ENCODE peak calls at places on chromosomes 2 and 18, in eight cellular contexts. F is Peyer's patch, H is left lung, P is suprapubic skin, V is A673, R is endodermal cell, U is colonic mucosa, A is dorsolateral prefrontal cortex. Y is an unnamed sample. For H3K27me3, the result is how much of the 10 kb centered on the place peaks cover.

GRCh38 chr2:105400138-105400540 is 1.3 kb upstream of the FHL2 start:
- DNase-seq in F (no peak), H (no peak), P (no peak), V (no peak), R (no peak), U (peak), A (no peak), Y (no peak)

GRCh38 chr2:173590278-173590811 is 235.7 kb downstream of the CDCA7 start:
- DNase-seq in F (peak), H (peak), P (peak), V (peak), R (no peak), U (peak), A (no peak), Y (no peak)

GRCh38 chr18:4203525-4203924 is 251.6 kb downstream of the DLGAP1 start:
- DNase-seq in F (no peak), H (no peak), P (no peak), V (no peak), R (no peak), U (no peak), A (no peak), Y (no peak)

GRCh38 chr18:50424877-50425690 is 50.2 kb downstream of the SKA1 start:
- DNase-seq in F (no peak), H (no peak), P (no peak), V (peak), R (no peak), U (no peak), A (no peak), Y (no peak)

GRCh38 chr2:185279999-185280398 is 458.6 kb upstream of the FSIP2 start:
- DNase-seq in F (no peak), H (no peak), P (no peak), V (peak), R (no peak), U (no peak), A (no peak), Y (no peak)

GRCh38 chr18:41579185-41579584 is 375.8 kb upstream of the PIK3C3 start:
- DNase-seq in F (no peak), H (no peak), P (no peak), V (no peak), R (no peak), U (no peak), A (no peak), Y (no peak)

GRCh38 chr18:59742325-59743111 is 45.3 kb upstream of the CCBE1 start:
- DNase-seq in F (no peak), H (peak), P (no peak), V (no peak), R (no peak), U (no peak), A (no peak), Y (no peak)

GRCh38 chr2:216665240-216665639 is 30.1 kb downstream of the IGFBP5 start:
- DNase-seq in F (peak), H (no peak), P (no peak), V (no peak), R (peak), U (peak), A (no peak), Y (peak)

GRCh38 chr2:164625378-164625971 is 4.2 kb upstream of the GRB14 start:
- DNase-seq in F (no peak), H (no peak), P (no peak), V (no peak), R (no peak), U (no peak), A (no peak), Y (no peak)

GRCh38 chr2:16591370-16591933 is 74.2 kb downstream of the CYRIA start:
- DNase-seq in F (no peak), H (no peak), P (no peak), V (no peak), R (no peak), U (no peak), A (no peak), Y (no peak)

GRCh38 chr18:51125976-51126375 is 71.5 kb downstream of the MEX3C start:
- DNase-seq in F (no peak), H (no peak), P (no peak), V (no peak), R (no peak), U (no peak), A (no peak), Y (no peak)

GRCh38 chr2:6883448-6884122 is 6.0 kb downstream of the RSAD2 start:
- DNase-seq in F (no peak), H (no peak), P (no peak), V (peak), R (no peak), U (no peak), A (no peak), Y (no peak)

GRCh38 chr2:3141696-3142095 is 235.9 kb downstream of the EIPR1 start:
- DNase-seq in F (no peak), H (no peak), P (no peak), V (no peak), R (peak), U (no peak), A (no peak), Y (no peak)

GRCh38 chr2:166031054-166031453 is 77.5 kb upstream of the TTC21B start:
- DNase-seq in F (no peak), H (no peak), P (no peak), V (peak), R (no peak), U (no peak), A (no peak), Y (no peak)

GRCh38 chr2:178258916-178259315 is 64.6 kb downstream of the OSBPL6 start:
- DNase-seq in F (no peak), H (no peak), P (no peak), V (no peak), R (no peak), U (no peak), A (no peak), Y (no peak)

GRCh38 chr18:9568186-9568585 is 46.2 kb downstream of the PPP4R1 start:
- DNase-seq in F (no peak), H (no peak), P (no peak), V (no peak), R (no peak), U (no peak), A (no peak), Y (no peak)

GRCh38 chr2:60167089-60167488 is 386.4 kb downstream of the BCL11A start:
- DNase-seq in F (no peak), H (no peak), P (no peak), V (peak), R (no peak), U (no peak), A (no peak), Y (no peak)

GRCh38 chr2:71933467-71934319 is 214.0 kb downstream of the CYP26B1 start:
- DNase-seq in F (no peak), H (no peak), P (peak), V (peak), R (peak), U (peak), A (peak), Y (peak)

GRCh38 chr2:8546319-8547283 is 135.3 kb upstream of the ID2 start:
- DNase-seq in F (no peak), H (peak), P (peak), V (no peak), R (peak), U (peak), A (no peak), Y (no peak)

GRCh38 chr2:19989681-19990415 is at the start of gene WDR35:
- DNase-seq in F (peak), H (peak), P (peak), V (peak), R (peak), U (peak), A (peak), Y (peak)

GRCh38 chr2:134142903-134143302 is 111.0 kb upstream of the MGAT5 start:
- DNase-seq in F (no peak), H (no peak), P (no peak), V (peak), R (no peak), U (no peak), A (no peak), Y (no peak)

GRCh38 chr2:237629188-237629534 is 1.8 kb downstream of the LRRFIP1 start:
- DNase-seq in F (no peak), H (no peak), P (no peak), V (no peak), R (no peak), U (no peak), A (no peak), Y (no peak)

GRCh38 chr2:218252509-218253247 is 8.1 kb upstream of the GPBAR1 start:
- DNase-seq in F (peak), H (peak), P (no peak), V (no peak), R (no peak), U (no peak), A (peak), Y (no peak)

GRCh38 chr2:180790891-180791290 is 189.5 kb upstream of the UBE2E3 start:
- DNase-seq in F (no peak), H (no peak), P (no peak), V (no peak), R (no peak), U (no peak), A (no peak), Y (no peak)

GRCh38 chr18:31563778-31564177 is 27.9 kb upstream of the TTR start:
- DNase-seq in F (no peak), H (no peak), P (no peak), V (no peak), R (no peak), U (no peak), A (no peak), Y (no peak)

GRCh38 chr2:120293991-120294329 is 41.3 kb downstream of the RALB start:
- DNase-seq in F (no peak), H (no peak), P (no peak), V (no peak), R (no peak), U (no peak), A (no peak), Y (no peak)

GRCh38 chr2:162113771-162114168 is 38.3 kb downstream of the GCG start:
- DNase-seq in F (no peak), H (no peak), P (no peak), V (no peak), R (no peak), U (no peak), A (no peak), Y (no peak)

GRCh38 chr2:201116115-201116958 is at the start of gene CFLAR:
- DNase-seq in F (peak), H (peak), P (peak), V (peak), R (peak), U (peak), A (peak), Y (peak)

GRCh38 chr2:189347540-189347939 is 93.7 kb upstream of the WDR75 start:
- DNase-seq in F (peak), H (no peak), P (no peak), V (peak), R (no peak), U (peak), A (no peak), Y (peak)

GRCh38 chr2:54772110-54772509 is 48.6 kb downstream of the EML6 start:
- DNase-seq in F (no peak), H (no peak), P (no peak), V (no peak), R (no peak), U (no peak), A (no peak), Y (no peak)

GRCh38 chr2:10499911-10500521 is 51.9 kb upstream of the ODC1 start:
- DNase-seq in F (peak), H (no peak), P (no peak), V (no peak), R (no peak), U (peak), A (no peak), Y (peak)
- H3K27me3 ChIP-seq in F (under half), H (under half), P (under half), V (under half), R (under half), U (under half), A (under half), Y (under half)

GRCh38 chr2:144832048-144832447 is 312.1 kb upstream of the ZEB2 start:
- DNase-seq in F (no peak), H (no peak), P (no peak), V (peak), R (no peak), U (no peak), A (no peak), Y (no peak)
- H3K4me3 ChIP-seq in F (no peak), H (no peak), P (no peak), V (no peak), R (no peak), U (no peak), A (no peak), Y (no peak)

DNA sequence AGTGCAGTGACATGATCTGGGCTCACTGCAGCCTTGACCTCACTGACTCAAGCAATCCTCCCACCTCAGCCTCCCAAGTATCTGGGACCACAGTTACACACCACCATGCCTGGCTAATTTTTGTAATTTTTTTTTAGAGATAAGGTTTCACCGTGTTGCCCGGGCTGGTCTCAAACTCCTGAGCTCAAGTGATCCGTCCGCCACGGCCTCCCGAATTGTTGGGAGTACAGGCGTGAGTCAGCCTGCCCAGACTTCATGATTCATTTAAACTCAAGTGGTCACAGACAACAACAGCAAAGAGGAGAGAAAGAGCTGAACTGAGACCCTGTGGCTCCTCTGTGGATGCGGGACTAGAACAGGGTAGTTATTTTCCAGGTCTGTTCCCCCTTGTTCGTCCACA is 83.0 kb downstream of the TSHZ1 start:
- DNase-seq in F (no peak), H (no peak), P (no peak), V (no peak), R (no peak), U (no peak), A (no peak), Y (no peak)
- H3K27me3 ChIP-seq in F (under half), H (under half), P (under half), V (under half), R (under half), U (under half), A (under half), Y (under half)

DNA sequence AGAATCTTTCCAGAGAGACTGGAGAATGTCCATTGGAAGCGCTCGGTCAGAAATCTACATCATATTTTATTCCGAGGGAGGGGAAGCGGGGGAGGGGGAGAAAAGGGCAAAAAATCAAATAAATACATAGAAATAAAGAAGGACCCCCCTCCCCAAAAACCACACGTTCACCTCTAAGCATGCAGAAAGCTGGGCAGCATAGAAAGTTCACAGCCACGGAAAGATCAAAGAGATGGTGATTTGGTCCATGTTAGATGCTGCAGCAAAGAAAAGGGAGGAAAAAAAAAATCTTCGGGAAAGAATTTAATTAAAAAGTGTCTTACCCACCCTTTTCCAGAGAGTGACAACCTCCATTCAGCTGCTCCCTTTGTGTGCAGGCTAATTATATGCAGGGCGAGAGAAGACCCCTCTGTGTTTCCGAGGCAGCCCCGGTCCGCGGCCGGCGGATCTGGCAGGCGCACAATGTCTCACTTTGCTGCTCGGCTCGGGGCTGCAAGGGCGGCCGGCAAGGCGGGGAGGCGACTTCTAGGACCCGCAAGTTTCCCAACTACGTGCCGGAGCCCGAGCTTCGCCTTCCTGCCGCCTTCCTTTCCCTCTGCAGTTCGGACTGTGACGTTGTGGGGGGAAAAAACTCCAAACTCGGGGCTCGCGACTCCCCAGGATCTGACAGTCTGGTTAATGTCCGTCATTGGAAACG is 579 bp downstream of the LRRTM1 start:
- DNase-seq in F (no peak), H (no peak), P (no peak), V (peak), R (peak), U (no peak), A (peak), Y (peak)
- H3K4me3 ChIP-seq in F (no peak), H (no peak), P (peak), V (no peak), R (peak), U (peak), A (peak), Y (peak)

GRCh38 chr18:79387214-79387613 is 8.5 kb upstream of the NFATC1 start:
- DNase-seq in F (no peak), H (no peak), P (peak), V (no peak), R (peak), U (no peak), A (no peak), Y (peak)

GRCh38 chr18:79387615-79388014 is 8.1 kb upstream of the NFATC1 start:
- DNase-seq in F (peak), H (no peak), P (peak), V (no peak), R (peak), U (no peak), A (no peak), Y (peak)

GRCh38 chr18:79388043-79388442 is 7.7 kb upstream of the NFATC1 start:
- DNase-seq in F (peak), H (no peak), P (peak), V (no peak), R (peak), U (peak), A (no peak), Y (peak)

GRCh38 chr18:79392226-79392625 is 3.5 kb upstream of the NFATC1 start:
- DNase-seq in F (peak), H (no peak), P (peak), V (no peak), R (peak), U (no peak), A (no peak), Y (no peak)

GRCh38 chr18:79389689-79390088 is 6.0 kb upstream of the NFATC1 start:
- DNase-seq in F (no peak), H (no peak), P (peak), V (no peak), R (peak), U (no peak), A (no peak), Y (no peak)
- H3K27me3 ChIP-seq in F (under half), H (half or more), P (under half), V (under half), R (under half), U (under half), A (under half), Y (under half)

Y was measured in H7.